ENCODE peak calls at places on chromosomes 3 and 15, in four cellular contexts. W is ovary, O is transverse colon, A is HepG2. X is an unnamed sample.

GRCh38 chr15:76349301-76350070 is 12.9 kb downstream of the ISL2 start:
- DNase-seq in O (no peak), A (no peak), W (no peak), X (no peak)

GRCh38 chr3:34934660-34935059 is 704.7 kb upstream of the ARPP21 start:
- DNase-seq in O (no peak), W (no peak), A (no peak), X (no peak)

GRCh38 chr3:190169877-190170276 is 49.2 kb upstream of the P3H2 start:
- DNase-seq in A (no peak), O (no peak), W (no peak), X (no peak)

GRCh38 chr3:195150194-195151118 is 120.5 kb downstream of the XXYLT1 start:
- DNase-seq in O (peak; percentile 61), W (peak; percentile 69), A (no peak), X (peak; percentile 78)

GRCh38 chr15:68114840-68115239 is 60.7 kb downstream of the PIAS1 start:
- DNase-seq in A (no peak), W (no peak), O (no peak), X (peak; percentile 53)

GRCh38 chr15:39312984-39313383 is 267.9 kb upstream of the THBS1 start:
- DNase-seq in O (peak; percentile 63), W (no peak), A (peak; percentile 77), X (peak; percentile 3)

GRCh38 chr15:68380456-68380855 is 51.5 kb downstream of the ITGA11 start:
- DNase-seq in A (no peak), O (no peak), W (no peak), X (no peak)

GRCh38 chr15:39974656-39975230 is 40.8 kb downstream of the EIF2AK4 start:
- DNase-seq in W (no peak), O (no peak), A (no peak), X (no peak)

GRCh38 chr3:123815981-123816380 is 68.2 kb downstream of the MYLK start:
- DNase-seq in O (no peak), W (no peak), A (no peak), X (no peak)

GRCh38 chr15:48710952-48711495 is 65.5 kb upstream of the FBN1 start:
- DNase-seq in W (no peak), O (no peak), A (no peak), X (no peak)

GRCh38 chr15:68232937-68233336 is 3.4 kb upstream of the CLN6 start:
- DNase-seq in W (no peak), O (no peak), A (no peak), X (no peak)

GRCh38 chr3:61848885-61849284 is 287.5 kb downstream of the PTPRG start:
- DNase-seq in O (no peak), W (peak; percentile 30), A (no peak), X (no peak)

GRCh38 chr3:61841111-61841845 is 279.9 kb downstream of the PTPRG start:
- DNase-seq in A (no peak), W (no peak), O (no peak), X (no peak)

GRCh38 chr3:61847784-61848462 is 286.6 kb downstream of the PTPRG start:
- DNase-seq in A (peak; percentile 17), W (peak; percentile 75), O (peak; percentile 71), X (no peak)

GRCh38 chr3:61844346-61844745 is 283.0 kb downstream of the PTPRG start:
- DNase-seq in W (no peak), O (no peak), A (no peak), X (no peak)

GRCh38 chr3:61846488-61846887 is 285.1 kb downstream of the PTPRG start:
- DNase-seq in O (no peak), W (no peak), A (no peak), X (no peak)
- TF ChIP-seq POLR2A in O (no peak), W (no peak), A (no peak), X (no peak)

GRCh38 chr3:128725932-128726690 is at the start of gene RAB7A:
- DNase-seq in O (peak; percentile 98), W (peak; percentile 98), A (peak; percentile 94), X (peak; percentile 99)
- TF ChIP-seq POLR2A in O (peak; percentile 94), W (peak; percentile 91), A (peak; percentile 96), X (peak; percentile 96)

GRCh38 chr15:96119734-96120133 is 210.8 kb upstream of the NR2F2 start:
- DNase-seq in A (no peak), W (no peak), O (no peak), X (no peak)
- TF ChIP-seq POLR2A in A (no peak), W (no peak), O (no peak), X (no peak)

DNA sequence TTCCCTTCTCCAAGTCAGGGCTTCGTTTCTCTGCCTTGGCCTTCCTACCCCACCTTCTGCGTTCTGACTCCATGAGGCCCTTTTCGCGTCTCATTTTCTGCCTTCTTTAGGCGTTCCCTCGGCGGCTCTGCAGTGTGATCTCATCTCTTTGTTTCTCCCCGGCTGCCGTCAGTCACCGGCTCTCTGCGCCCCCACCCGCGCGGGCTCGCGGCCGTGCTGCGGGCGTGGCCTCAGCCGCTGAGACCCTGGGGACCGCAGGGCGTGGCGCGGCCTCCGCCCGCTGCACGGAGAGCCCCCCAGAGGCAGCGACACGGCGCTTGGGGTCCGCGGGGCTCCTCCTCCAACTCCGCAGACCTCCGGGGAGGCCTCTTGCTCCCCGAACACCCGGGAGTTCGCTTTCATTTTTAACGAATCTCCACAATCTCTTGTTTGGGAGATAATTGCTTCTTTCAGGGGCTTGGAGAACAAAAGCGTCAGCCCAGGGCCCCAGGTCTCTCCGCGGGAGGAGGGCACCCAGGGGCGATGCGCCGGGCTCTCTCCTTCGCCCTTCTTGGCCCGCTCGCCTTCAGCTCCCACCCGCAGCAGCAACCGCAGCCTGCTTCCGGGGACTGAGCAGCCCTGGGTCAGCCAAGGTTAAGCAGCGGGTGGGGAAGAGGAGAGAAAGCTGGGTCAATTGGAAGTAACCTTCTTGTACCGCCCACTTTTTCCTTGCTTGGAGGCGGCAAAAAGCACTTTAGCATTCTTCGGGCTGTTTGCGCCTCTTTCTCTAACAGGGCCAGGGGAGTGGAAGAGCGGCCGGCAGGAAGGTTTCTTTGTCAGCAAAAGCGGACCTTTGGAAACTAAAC is 35.2 kb downstream of the GAP43 start:
- DNase-seq in W (peak; percentile 85), O (peak; percentile 79), A (peak; percentile 28), X (peak; percentile 77)
- TF ChIP-seq POLR2A in W (peak; percentile 61), O (peak; percentile 46), A (no peak), X (peak; percentile 54)

GRCh38 chr3:132416807-132417694 is at the start of gene DNAJC13:
- DNase-seq in W (peak; percentile 93), O (peak; percentile 94), A (peak; percentile 87), X (peak; percentile 96)
- TF ChIP-seq POLR2A in W (peak; percentile 42), O (peak; percentile 91), A (no peak), X (peak; percentile 68)

GRCh38 chr3:8441969-8442559 is 59.6 kb upstream of the LMCD1 start:
- DNase-seq in O (no peak), A (peak; percentile 60), W (peak; percentile 21), X (peak; percentile 22)
- TF ChIP-seq POLR2A in O (no peak), A (no peak), W (no peak), X (no peak)

GRCh38 chr15:65611888-65612615 is 1.1 kb upstream of the INTS14 start:
- DNase-seq in W (no peak), A (peak; percentile 47), O (no peak), X (no peak)

GRCh38 chr15:65612616-65612946 is 1.6 kb upstream of the INTS14 start:
- DNase-seq in A (no peak), W (no peak), O (no peak), X (no peak)

GRCh38 chr15:65613365-65613764 is 2.4 kb upstream of the INTS14 start:
- DNase-seq in W (no peak), O (no peak), A (no peak), X (no peak)

GRCh38 chr15:65612949-65613348 is 2.0 kb upstream of the INTS14 start:
- DNase-seq in O (no peak), W (no peak), A (peak; percentile 30), X (no peak)

DNA sequence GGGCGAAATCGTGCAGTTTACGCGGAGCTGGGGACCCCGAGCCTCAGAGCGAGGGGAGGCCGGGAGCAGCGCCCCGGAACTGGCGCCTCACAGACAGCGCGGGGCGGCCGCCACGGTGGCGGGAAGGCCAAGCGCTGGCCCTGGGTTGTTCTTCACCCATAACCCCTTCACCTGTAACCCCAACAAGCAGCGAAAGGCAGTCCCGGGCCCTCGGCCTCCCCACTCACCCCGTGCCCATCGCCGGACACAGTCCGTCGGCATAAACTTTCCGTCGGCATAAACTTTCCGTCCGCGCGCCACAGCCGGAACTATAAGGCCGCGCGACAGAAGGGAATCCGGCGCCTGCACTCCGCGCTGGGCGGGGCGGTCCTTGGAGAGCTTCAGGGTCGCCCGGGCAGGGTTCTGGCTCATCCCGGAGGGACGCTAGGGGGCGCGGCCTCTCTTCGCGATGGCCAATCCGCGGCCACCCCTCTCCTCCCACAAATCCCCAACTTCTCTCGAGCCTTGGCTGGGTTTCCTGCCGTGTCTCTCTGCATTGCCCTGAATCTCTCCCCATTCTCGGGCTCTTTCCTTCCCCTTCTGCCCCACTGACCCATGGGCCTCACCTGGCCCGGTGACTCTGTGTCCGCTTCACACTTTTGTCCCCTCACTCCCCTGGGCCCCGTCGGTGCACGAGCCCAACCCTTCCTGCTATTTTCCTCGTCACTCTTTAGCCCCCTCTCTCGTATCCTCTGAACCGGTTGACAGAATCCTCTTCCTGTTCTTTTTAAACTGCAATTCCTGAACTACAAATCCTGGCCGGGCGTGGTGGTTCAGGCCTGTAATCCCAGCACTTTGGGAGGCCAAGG is at the start of gene INTS14:
- DNase-seq in O (peak; percentile 98), W (peak; percentile 98), A (peak; percentile 92), X (peak; percentile 96)
- TF ChIP-seq POLR2A in O (peak; percentile 90), W (peak; percentile 72), A (peak; percentile 91), X (peak; percentile 93)

X was measured in erythroblast.